ENCODE peak calls at places on chromosome 6, in four cellular contexts. S is fibroblast of the aortic adventitia, Y is fibroblast of lung, F is heart right ventricle. U is an unnamed sample.

GRCh38 chr6:104887350-104887749 is 27.6 kb upstream of the HACE1 start:
- DNase-seq in Y (peak), F (no peak), S (peak), U (peak)

GRCh38 chr6:145508107-145508506 is 227.2 kb downstream of the EPM2A start:
- DNase-seq in F (no peak), Y (no peak), S (no peak), U (no peak)

GRCh38 chr6:135983093-135983492 is 131.6 kb downstream of the PDE7B start:
- DNase-seq in F (no peak), S (no peak), Y (no peak), U (no peak)

GRCh38 chr6:142395768-142396231 is 94.0 kb downstream of the ADGRG6 start:
- DNase-seq in Y (no peak), F (no peak), S (no peak), U (no peak)

GRCh38 chr6:25365159-25365558 is 86.0 kb downstream of the CARMIL1 start:
- DNase-seq in F (no peak), Y (no peak), S (no peak), U (no peak)

GRCh38 chr6:75156186-75156878 is 49.5 kb downstream of the COL12A1 start:
- DNase-seq in Y (no peak), S (no peak), F (no peak), U (no peak)

GRCh38 chr6:63807056-63807455 is 171.5 kb downstream of the PHF3 start:
- DNase-seq in F (no peak), S (no peak), Y (no peak), U (no peak)

GRCh38 chr6:12419626-12420272 is 129.6 kb downstream of the EDN1 start:
- DNase-seq in S (no peak), Y (no peak), F (no peak), U (no peak)

GRCh38 chr6:148750826-148751225 is 4.0 kb downstream of the UST start:
- DNase-seq in Y (peak), F (peak), S (peak), U (peak)

GRCh38 chr6:86193821-86194220 is 551.1 kb upstream of the SYNCRIP start:
- DNase-seq in Y (no peak), S (no peak), F (no peak), U (no peak)

GRCh38 chr6:166903500-166903899 is 52.9 kb downstream of the RNASET2 start:
- DNase-seq in S (no peak), F (no peak), Y (no peak), U (no peak)

GRCh38 chr6:147207351-147207750 is 3.1 kb downstream of the STXBP5 start:
- DNase-seq in F (no peak), Y (peak), S (peak), U (no peak)

GRCh38 chr6:147204060-147204785 is at the start of gene STXBP5:
- DNase-seq in S (peak), Y (peak), F (peak), U (no peak)

GRCh38 chr6:147207851-147208754 is 3.9 kb downstream of the STXBP5 start:
- DNase-seq in Y (no peak), S (peak), F (no peak), U (no peak)

GRCh38 chr6:147204843-147205311 is 660 bp downstream of the STXBP5 start:
- DNase-seq in S (peak), F (no peak), Y (peak), U (no peak)

GRCh38 chr6:147205690-147206600 is 1.7 kb downstream of the STXBP5 start:
- DNase-seq in F (no peak), Y (peak), S (peak), U (no peak)
- H3K4me3 ChIP-seq in F (peak), Y (peak), S (peak), U (peak)

GRCh38 chr6:159044899-159045727 is at the start of gene TAGAP:
- DNase-seq in F (peak), Y (no peak), S (no peak), U (no peak)
- H3K4me3 ChIP-seq in F (no peak), Y (no peak), S (no peak), U (no peak)

DNA sequence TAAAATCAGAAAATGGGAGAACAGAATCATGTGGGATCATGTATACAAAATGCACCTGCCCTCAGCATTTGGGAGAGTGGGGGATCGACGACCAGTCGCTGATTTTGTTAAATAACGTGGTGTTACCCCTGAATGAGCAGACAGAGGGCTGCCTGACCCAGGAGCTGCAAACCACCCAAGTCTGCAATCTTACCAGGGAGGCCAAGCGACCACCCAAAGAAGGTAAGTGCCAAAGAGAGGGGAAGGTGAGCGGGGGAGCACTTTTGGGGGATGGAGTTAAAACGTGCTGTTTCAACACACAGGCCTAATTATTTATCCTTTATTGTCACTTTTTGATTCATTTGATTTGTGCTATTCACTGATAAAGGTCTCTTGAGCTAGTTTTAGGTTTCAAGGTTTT is 4.1 kb downstream of the ADGRB3 start:
- DNase-seq in F (no peak), Y (no peak), S (no peak), U (no peak)
- H3K4me3 ChIP-seq in F (no peak), Y (no peak), S (no peak), U (no peak)

GRCh38 chr6:101398716-101399626 is 5.5 kb downstream of the GRIK2 start:
- DNase-seq in Y (no peak), F (no peak), S (no peak), U (no peak)
- H3K4me3 ChIP-seq in Y (no peak), F (no peak), S (peak), U (peak)

GRCh38 chr6:11111769-11112437 is 378 bp upstream of the ERVFRD-1 start:
- DNase-seq in Y (no peak), S (no peak), F (no peak), U (no peak)
- H3K4me3 ChIP-seq in Y (no peak), S (no peak), F (no peak), U (no peak)